ENCODE peak calls at places on chromosome 20, in four cellular contexts. J, Q, K and R are unnamed samples.

GRCh38 chr20:4925842-4926530 is 75.3 kb downstream of the SLC23A2 start:
- DNase-seq in J (no peak), Q (no peak), K (no peak), R (no peak)

GRCh38 chr20:1825492-1825891 is 69.7 kb upstream of the SIRPA start:
- DNase-seq in J (no peak), Q (no peak), K (no peak), R (no peak)

GRCh38 chr20:52060794-52061714 is 130.5 kb downstream of the ZFP64 start:
- DNase-seq in J (no peak), Q (no peak), K (no peak), R (no peak)

GRCh38 chr20:30284533-30284932 is 972.9 kb upstream of the DEFB115 start:
- DNase-seq in J (no peak), Q (no peak), K (no peak), R (no peak)

GRCh38 chr20:22652685-22653568 is 68.6 kb upstream of the FOXA2 start:
- DNase-seq in J (no peak), Q (no peak), K (no peak), R (no peak)

GRCh38 chr20:19815553-19815991 is 57.5 kb downstream of the RIN2 start:
- DNase-seq in J (no peak), Q (no peak), K (no peak), R (no peak)

GRCh38 chr20:39812116-39812515 is 850.0 kb downstream of the DHX35 start:
- DNase-seq in J (no peak), Q (no peak), K (no peak), R (no peak)

GRCh38 chr20:23246682-23247664 is 103.6 kb upstream of the NXT1 start:
- DNase-seq in J (no peak), Q (no peak), K (peak; percentile 31), R (no peak)

GRCh38 chr20:11686900-11687543 is 230.7 kb upstream of the BTBD3 start:
- DNase-seq in J (no peak), Q (no peak), K (no peak), R (no peak)

GRCh38 chr20:18981956-18982539 is 168.5 kb downstream of the SCP2D1 start:
- DNase-seq in J (no peak), Q (no peak), K (no peak), R (no peak)

GRCh38 chr20:57566803-57567459 is 6.0 kb downstream of the PCK1 start:
- DNase-seq in J (no peak), Q (no peak), K (no peak), R (no peak)

GRCh38 chr20:19903168-19903676 is 113.9 kb upstream of the NAA20 start:
- DNase-seq in J (no peak), Q (peak; percentile 54), K (no peak), R (peak; percentile 59)

GRCh38 chr20:49594143-49594928 is 26.4 kb upstream of the PTGIS start:
- DNase-seq in J (no peak), Q (no peak), K (no peak), R (no peak)

GRCh38 chr20:52493177-52493711 is 301.7 kb upstream of the ZFP64 start:
- DNase-seq in J (no peak), Q (no peak), K (no peak), R (no peak)

GRCh38 chr20:63044204-63044600 is 37.4 kb upstream of the BHLHE23 start:
- DNase-seq in J (no peak), Q (no peak), K (no peak), R (no peak)
- TF ChIP-seq SPI1 in J (no peak), Q (no peak), K (no peak), R (no peak)

GRCh38 chr20:62548483-62548882 is 72.7 kb upstream of the GATA5 start:
- DNase-seq in J (no peak), Q (no peak), K (no peak), R (no peak)

GRCh38 chr20:62551408-62552323 is 75.9 kb upstream of the GATA5 start:
- DNase-seq in J (no peak), Q (no peak), K (no peak), R (no peak)

GRCh38 chr20:62549499-62550086 is 73.8 kb upstream of the GATA5 start:
- DNase-seq in J (no peak), Q (no peak), K (no peak), R (no peak)

GRCh38 chr20:62549029-62549428 is 73.2 kb upstream of the GATA5 start:
- DNase-seq in J (no peak), Q (no peak), K (no peak), R (no peak)

GRCh38 chr20:62550087-62550565 is 74.3 kb upstream of the GATA5 start:
- DNase-seq in J (peak; percentile 55), Q (no peak), K (no peak), R (no peak)
- TF ChIP-seq SPI1 in J (no peak), Q (no peak), K (no peak), R (no peak)

GRCh38 chr20:58621906-58622548 is 29.1 kb upstream of the STX16 start:
- DNase-seq in J (peak; percentile 26), Q (no peak), K (no peak), R (no peak)
- TF ChIP-seq SPI1 in J (no peak), Q (no peak), K (no peak), R (no peak)

GRCh38 chr20:62362991-62363919 is 3.9 kb downstream of the LAMA5 start:
- DNase-seq in J (no peak), Q (no peak), K (no peak), R (no peak)
- TF ChIP-seq SPI1 in J (no peak), Q (no peak), K (no peak), R (no peak)

GRCh38 chr20:15618912-15619311 is 954.3 kb downstream of the KIF16B start:
- DNase-seq in J (no peak), Q (no peak), K (no peak), R (no peak)
- TF ChIP-seq SPI1 in J (no peak), Q (no peak), K (no peak), R (no peak)

GRCh38 chr20:33852971-33853813 is 42.0 kb downstream of the CHMP4B start:
- DNase-seq in J (no peak), Q (no peak), K (no peak), R (no peak)
- TF ChIP-seq SPI1 in J (no peak), Q (no peak), K (no peak), R (no peak)

DNA sequence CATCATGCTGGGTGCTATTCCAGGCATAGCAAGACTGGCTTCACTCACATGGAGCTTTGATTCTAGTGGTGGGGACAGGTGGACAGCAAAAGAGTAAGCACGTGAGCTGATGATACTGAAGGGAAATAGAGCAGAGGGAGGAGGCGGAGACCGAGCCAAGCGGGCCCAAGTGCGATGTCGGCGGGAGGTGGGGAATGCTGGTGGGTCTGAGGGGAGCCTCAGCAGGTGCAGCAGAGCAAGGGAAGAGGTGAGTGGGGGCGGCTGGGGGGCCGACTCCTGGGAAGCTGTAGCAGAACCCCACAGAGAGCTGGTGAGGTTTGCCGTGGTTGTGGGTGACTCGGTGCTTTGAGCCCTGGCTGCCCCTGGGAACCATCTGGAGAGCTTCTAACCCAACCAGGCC is 10.2 kb downstream of the RTEL1 start:
- DNase-seq in J (no peak), Q (no peak), K (no peak), R (no peak)
- TF ChIP-seq SPI1 in J (no peak), Q (no peak), K (no peak), R (no peak)

GRCh38 chr20:326645-327031 is 1.3 kb downstream of the SOX12 start:
- DNase-seq in J (no peak), Q (no peak), K (no peak), R (no peak)
- TF ChIP-seq SPI1 in J (no peak), Q (no peak), K (no peak), R (no peak)

DNA sequence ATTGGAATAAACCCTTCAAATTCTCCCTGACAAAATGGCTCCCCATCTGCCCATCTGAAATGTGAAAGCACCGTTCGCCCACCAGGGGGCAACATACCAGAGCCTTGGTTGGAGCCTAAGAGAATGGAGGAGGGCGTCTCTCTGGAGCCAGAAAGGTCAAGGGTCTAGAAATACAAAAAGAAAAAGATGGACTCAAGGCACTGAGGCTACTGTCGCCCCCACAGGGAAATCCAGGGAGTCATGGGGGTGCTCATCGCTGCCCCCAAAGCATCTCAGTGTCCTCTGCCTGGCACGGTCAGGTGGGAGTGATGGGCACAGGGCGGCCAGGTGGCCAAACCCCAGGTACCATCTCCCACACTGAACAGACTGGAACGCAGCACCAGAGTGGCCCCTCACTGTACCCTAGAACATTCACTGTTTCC is 136.3 kb downstream of the ZMYND8 start:
- DNase-seq in J (peak; percentile 41), Q (peak; percentile 41), K (no peak), R (no peak)
- TF ChIP-seq SPI1 in J (no peak), Q (no peak), K (no peak), R (no peak)